ENCODE peak calls at places on chromosomes 11 and 22, in ten cellular contexts. E is PC-3; B is substantia nigra; T is brain pericyte; U is C1 segment of cervical spinal cord; G is NCI-H1436 treated with DMSO at 0.1 percent for 48 hours; Q is SHP77 treated with DMSO at 0.1 percent for 48 hours; Y is WTC11; I is Calu3; X is activated T-helper 1 cell treated with anti-CD3 and anti-CD28 coated beads, Interleukin-2, amount 50 U/mL, for 16 hours. W is an unnamed sample.

GRCh38 chr22:46756097-46756496 is 6.4 kb upstream of the TBC1D22A start:
- DNase-seq in Y (no peak), I (no peak), U (no peak), E (no peak), T (no peak), B (no peak), Q (no peak), X (no peak), G (no peak), W (no peak)

GRCh38 chr11:120634706-120635105 is 123.2 kb downstream of the GRIK4 start:
- DNase-seq in Y (no peak), X (no peak), G (no peak), U (no peak), I (no peak), E (no peak), B (no peak), Q (no peak), T (no peak), W (no peak)

GRCh38 chr11:69662806-69663205 is 12.3 kb downstream of the LTO1 start:
- DNase-seq in Q (no peak), X (no peak), B (no peak), Y (peak; percentile 10), I (no peak), G (no peak), T (no peak), E (no peak), U (no peak), W (no peak)

GRCh38 chr11:203056-203944 is 3.9 kb downstream of the BET1L start:
- DNase-seq in I (no peak), U (no peak), E (no peak), X (no peak), G (no peak), Q (no peak), Y (no peak), T (no peak), B (no peak), W (no peak)

GRCh38 chr11:720642-721346 is 14.8 kb downstream of the EPS8L2 start:
- DNase-seq in Q (no peak), T (no peak), I (no peak), B (no peak), X (peak; percentile 51), E (peak; percentile 41), U (no peak), G (no peak), Y (peak; percentile 87), W (no peak)

GRCh38 chr11:41051919-41052630 is 407.4 kb downstream of the LRRC4C start:
- DNase-seq in I (no peak), Y (no peak), E (no peak), B (no peak), T (no peak), U (no peak), Q (no peak), X (no peak), G (no peak), W (no peak)

GRCh38 chr11:44125598-44125997 is 30.1 kb downstream of the EXT2 start:
- DNase-seq in I (no peak), G (no peak), E (no peak), U (no peak), B (no peak), Y (no peak), Q (no peak), X (no peak), T (no peak), W (no peak)

GRCh38 chr22:36860821-36861659 is at the start of gene NCF4:
- DNase-seq in E (no peak), B (peak; percentile 18), U (peak; percentile 65), T (no peak), Y (no peak), Q (no peak), X (no peak), G (no peak), I (no peak), W (no peak)

GRCh38 chr22:36285545-36285944 is 32.6 kb downstream of the APOL1 start:
- DNase-seq in U (no peak), G (no peak), X (no peak), E (no peak), I (no peak), Y (no peak), B (no peak), T (no peak), Q (no peak), W (no peak)

GRCh38 chr11:112366777-112367176 is 106.1 kb upstream of the PLET1 start:
- DNase-seq in G (no peak), U (no peak), E (peak; percentile 12), Y (no peak), I (no peak), T (no peak), Q (no peak), X (no peak), B (no peak), W (no peak)

GRCh38 chr11:67306769-67307544 is 3.6 kb downstream of the SSH3 start:
- DNase-seq in E (no peak), Q (no peak), Y (no peak), T (no peak), U (no peak), I (no peak), X (no peak), G (no peak), B (no peak), W (no peak)

GRCh38 chr11:32430586-32431357 is 4.6 kb downstream of the WT1 start:
- DNase-seq in I (no peak), E (no peak), Q (no peak), T (no peak), U (no peak), G (no peak), B (no peak), Y (peak; percentile 59), X (no peak), W (no peak)

GRCh38 chr11:27938011-27938410 is 169.9 kb downstream of the KIF18A start:
- DNase-seq in G (no peak), X (no peak), T (no peak), E (no peak), U (no peak), I (no peak), B (no peak), Y (no peak), Q (no peak), W (no peak)

GRCh38 chr22:44399196-44399837 is 86.6 kb upstream of the SHISAL1 start:
- DNase-seq in Q (no peak), T (no peak), I (no peak), U (no peak), G (no peak), B (no peak), Y (no peak), E (no peak), X (no peak), W (no peak)

GRCh38 chr11:2090172-2091111 is 48.7 kb downstream of the IGF2 start:
- DNase-seq in Q (no peak), U (no peak), E (no peak), B (no peak), I (no peak), T (no peak), X (no peak), G (no peak), Y (no peak), W (no peak)

GRCh38 chr11:96341237-96342130 is 1.5 kb downstream of the MAML2 start:
- DNase-seq in I (peak; percentile 65), Y (peak; percentile 46), B (peak; percentile 39), G (no peak), T (no peak), U (peak; percentile 52), Q (no peak), X (peak; percentile 49), E (peak; percentile 52), W (peak; percentile 46)

GRCh38 chr11:34600339-34601084 is 20.4 kb upstream of the EHF start:
- DNase-seq in E (no peak), Y (no peak), U (no peak), T (no peak), Q (no peak), B (no peak), X (no peak), I (peak; percentile 86), G (no peak), W (peak; percentile 65)

GRCh38 chr22:40176921-40177737 is 596 bp upstream of the TNRC6B start:
- DNase-seq in B (no peak), X (peak; percentile 60), I (peak; percentile 61), Y (peak; percentile 57), G (no peak), E (peak; percentile 86), U (no peak), Q (peak; percentile 22), T (no peak), W (peak; percentile 55)

GRCh38 chr22:36419177-36419911 is 31.6 kb upstream of the MYH9 start:
- DNase-seq in Y (no peak), E (no peak), Q (no peak), T (no peak), X (no peak), G (no peak), I (no peak), U (peak; percentile 36), B (no peak), W (no peak)

GRCh38 chr11:23423119-23423518 is 562.8 kb upstream of the CCDC179 start:
- DNase-seq in I (no peak), Q (no peak), T (no peak), Y (no peak), U (no peak), E (no peak), G (no peak), B (no peak), X (no peak), W (no peak)

GRCh38 chr22:49995413-49996191 is 17.0 kb downstream of the IL17REL start:
- DNase-seq in Y (no peak), U (no peak), Q (no peak), T (no peak), E (no peak), X (no peak), G (no peak), I (no peak), B (no peak), W (no peak)

GRCh38 chr11:119754656-119755350 is 25.8 kb upstream of the NECTIN1 start:
- DNase-seq in U (no peak), E (no peak), I (no peak), Y (no peak), T (no peak), B (no peak), Q (no peak), X (no peak), G (no peak), W (no peak)

GRCh38 chr22:35343664-35344550 is 37.0 kb upstream of the HMOX1 start:
- DNase-seq in I (no peak), U (no peak), Y (no peak), Q (no peak), G (no peak), T (no peak), B (no peak), E (no peak), X (no peak), W (no peak)

GRCh38 chr11:41281131-41281742 is 178.2 kb downstream of the LRRC4C start:
- DNase-seq in Q (no peak), G (no peak), I (no peak), U (no peak), X (no peak), B (no peak), T (no peak), E (peak; percentile 43), Y (no peak), W (no peak)

GRCh38 chr11:64303109-64304031 is 2.0 kb upstream of the ESRRA start:
- DNase-seq in T (no peak), Y (no peak), B (no peak), I (no peak), Q (no peak), X (no peak), E (no peak), G (no peak), U (no peak), W (no peak)

GRCh38 chr22:35446365-35446764 is 46.4 kb downstream of the MCM5 start:
- DNase-seq in G (no peak), Q (no peak), X (no peak), E (peak; percentile 60), Y (no peak), I (no peak), U (no peak), B (no peak), T (no peak), W (peak; percentile 88)

GRCh38 chr11:117866526-117866925 is 9.9 kb downstream of the FXYD6 start:
- DNase-seq in E (no peak), T (no peak), I (no peak), Q (no peak), Y (no peak), U (peak; percentile 46), G (no peak), X (no peak), B (peak; percentile 34), W (no peak)

GRCh38 chr11:78660451-78660850 is 85.8 kb upstream of the NARS2 start:
- DNase-seq in E (no peak), Y (no peak), I (no peak), U (no peak), Q (no peak), G (no peak), B (no peak), X (no peak), T (no peak), W (no peak)

W was measured in Caki2.